ENCODE peak calls at places on chromosomes 12 and 14, in four cellular contexts. One of them, this sample, is unnamed.

GRCh38 chr12:58310828-58311273 is 369.5 kb downstream of the ATP23 start:
- DNase-seq in cardiac muscle cell: peak
- DNase-seq in upper lobe of right lung: no peak
- DNase-seq in AG04450: peak
- DNase-seq in this sample: peak

GRCh38 chr14:104443391-104444158 is 136.0 kb upstream of the C14orf180 start:
- DNase-seq in cardiac muscle cell: no peak
- DNase-seq in upper lobe of right lung: peak
- DNase-seq in AG04450: no peak
- DNase-seq in this sample: no peak

GRCh38 chr12:122986258-122986871 is 5.9 kb downstream of the ARL6IP4 start:
- DNase-seq in cardiac muscle cell: no peak
- DNase-seq in upper lobe of right lung: no peak
- DNase-seq in AG04450: no peak
- DNase-seq in this sample: no peak

GRCh38 chr12:13913371-13913770 is 68.0 kb downstream of the GRIN2B start:
- DNase-seq in cardiac muscle cell: no peak
- DNase-seq in upper lobe of right lung: no peak
- DNase-seq in AG04450: no peak
- DNase-seq in this sample: no peak

GRCh38 chr12:94208433-94208921 is 60.1 kb downstream of the PLXNC1 start:
- DNase-seq in cardiac muscle cell: no peak
- DNase-seq in upper lobe of right lung: no peak
- DNase-seq in AG04450: no peak
- DNase-seq in this sample: no peak

GRCh38 chr14:64804754-64805260 is 74.9 kb downstream of the SPTB start:
- DNase-seq in cardiac muscle cell: no peak
- DNase-seq in upper lobe of right lung: peak
- DNase-seq in AG04450: no peak
- DNase-seq in this sample: no peak

GRCh38 chr14:31419179-31420012 is 954 bp downstream of the HEATR5A start:
- DNase-seq in cardiac muscle cell: peak
- DNase-seq in upper lobe of right lung: no peak
- DNase-seq in AG04450: no peak
- DNase-seq in this sample: no peak

GRCh38 chr12:90074086-90074485 is 365.4 kb upstream of the ATP2B1 start:
- DNase-seq in cardiac muscle cell: no peak
- DNase-seq in upper lobe of right lung: no peak
- DNase-seq in AG04450: no peak
- DNase-seq in this sample: no peak

GRCh38 chr12:9319044-9319841 is 111.0 kb upstream of the PZP start:
- DNase-seq in cardiac muscle cell: no peak
- DNase-seq in upper lobe of right lung: no peak
- DNase-seq in AG04450: no peak
- DNase-seq in this sample: no peak

GRCh38 chr12:93060666-93061413 is 131.7 kb upstream of the EEA1 start:
- DNase-seq in cardiac muscle cell: peak
- DNase-seq in upper lobe of right lung: no peak
- DNase-seq in AG04450: peak
- DNase-seq in this sample: peak

GRCh38 chr12:93060071-93060665 is 131.1 kb upstream of the EEA1 start:
- DNase-seq in cardiac muscle cell: no peak
- DNase-seq in upper lobe of right lung: no peak
- DNase-seq in AG04450: no peak
- DNase-seq in this sample: no peak

GRCh38 chr12:93062100-93062419 is 133.0 kb upstream of the EEA1 start:
- DNase-seq in cardiac muscle cell: no peak
- DNase-seq in upper lobe of right lung: no peak
- DNase-seq in AG04450: no peak
- DNase-seq in this sample: no peak

GRCh38 chr12:93059288-93059687 is 130.2 kb upstream of the EEA1 start:
- DNase-seq in cardiac muscle cell: no peak
- DNase-seq in upper lobe of right lung: no peak
- DNase-seq in AG04450: no peak
- DNase-seq in this sample: no peak

GRCh38 chr12:93061414-93062099 is 132.5 kb upstream of the EEA1 start:
- DNase-seq in cardiac muscle cell: no peak
- DNase-seq in upper lobe of right lung: no peak
- DNase-seq in AG04450: no peak
- DNase-seq in this sample: no peak
- H3K27ac ChIP-seq in cardiac muscle cell: peak
- H3K27ac ChIP-seq in upper lobe of right lung: no peak
- H3K27ac ChIP-seq in AG04450: no peak
- H3K27ac ChIP-seq in this sample: no peak

GRCh38 chr12:131800594-131801135 is 27.5 kb upstream of the MMP17 start:
- DNase-seq in cardiac muscle cell: no peak
- DNase-seq in upper lobe of right lung: no peak
- DNase-seq in AG04450: no peak
- DNase-seq in this sample: no peak
- H3K27ac ChIP-seq in cardiac muscle cell: no peak
- H3K27ac ChIP-seq in upper lobe of right lung: no peak
- H3K27ac ChIP-seq in AG04450: no peak
- H3K27ac ChIP-seq in this sample: no peak

GRCh38 chr14:32938719-32939253 is at the start of gene NPAS3:
- DNase-seq in cardiac muscle cell: peak
- DNase-seq in upper lobe of right lung: no peak
- DNase-seq in AG04450: no peak
- DNase-seq in this sample: no peak

GRCh38 chr14:32941668-32942065 is 3.0 kb downstream of the NPAS3 start:
- DNase-seq in cardiac muscle cell: no peak
- DNase-seq in upper lobe of right lung: no peak
- DNase-seq in AG04450: no peak
- DNase-seq in this sample: peak

GRCh38 chr14:32940066-32940651 is 1.5 kb downstream of the NPAS3 start:
- DNase-seq in cardiac muscle cell: peak
- DNase-seq in upper lobe of right lung: no peak
- DNase-seq in AG04450: no peak
- DNase-seq in this sample: peak

GRCh38 chr14:32940711-32941667 is 2.3 kb downstream of the NPAS3 start:
- DNase-seq in cardiac muscle cell: no peak
- DNase-seq in upper lobe of right lung: no peak
- DNase-seq in AG04450: no peak
- DNase-seq in this sample: no peak

DNA sequence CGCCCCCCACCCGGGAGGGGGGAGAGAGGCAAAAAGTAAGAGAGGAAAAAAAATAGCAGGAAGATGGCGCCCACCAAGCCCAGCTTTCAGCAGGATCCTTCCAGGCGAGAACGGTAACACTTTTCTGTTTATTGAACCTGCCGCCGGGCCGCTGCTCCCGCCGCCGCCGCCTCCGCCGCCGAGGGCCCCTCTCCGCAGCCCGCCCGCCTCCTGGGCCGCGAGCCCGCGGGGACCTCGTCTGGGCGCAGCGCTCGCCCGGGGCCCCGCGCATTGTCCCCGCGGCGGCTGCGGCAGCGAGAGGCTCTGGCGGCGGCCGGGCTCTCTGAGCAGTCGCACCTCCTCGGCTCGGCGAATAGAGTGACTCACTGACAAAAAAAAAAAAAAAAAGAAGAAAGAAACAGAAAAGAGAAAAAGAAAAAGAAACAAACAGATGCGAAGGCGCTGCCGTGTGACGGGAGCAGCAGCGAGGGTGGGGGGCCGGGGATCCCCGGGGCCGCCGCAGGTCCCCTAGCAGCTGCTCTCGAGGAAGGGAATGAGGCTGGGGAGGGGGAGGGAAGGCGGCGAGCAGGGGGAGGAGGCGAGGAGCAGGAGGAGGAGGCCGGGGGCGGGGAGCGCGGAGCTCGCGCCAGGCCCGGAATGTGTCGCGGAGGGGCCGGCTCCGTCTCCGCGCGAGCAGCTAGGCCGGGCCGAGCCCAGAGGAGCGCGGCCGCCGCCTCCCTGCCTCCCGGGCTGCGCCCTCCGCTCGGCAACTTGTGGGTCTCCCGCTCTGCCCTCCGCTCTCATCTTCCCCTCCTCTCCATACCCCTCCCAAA is 781 bp downstream of the NPAS3 start:
- DNase-seq in cardiac muscle cell: peak
- DNase-seq in upper lobe of right lung: peak
- DNase-seq in AG04450: no peak
- DNase-seq in this sample: peak
- H3K27ac ChIP-seq in cardiac muscle cell: no peak
- H3K27ac ChIP-seq in upper lobe of right lung: peak
- H3K27ac ChIP-seq in AG04450: no peak
- H3K27ac ChIP-seq in this sample: peak

GRCh38 chr12:100920493-100920892 is 125.9 kb downstream of the ANO4 start:
- DNase-seq in cardiac muscle cell: no peak
- DNase-seq in upper lobe of right lung: no peak
- DNase-seq in AG04450: no peak
- DNase-seq in this sample: no peak
- H3K27ac ChIP-seq in cardiac muscle cell: no peak
- H3K27ac ChIP-seq in upper lobe of right lung: no peak
- H3K27ac ChIP-seq in AG04450: no peak
- H3K27ac ChIP-seq in this sample: no peak

GRCh38 chr12:12507121-12507520 is 55.5 kb downstream of the DUSP16 start:
- DNase-seq in cardiac muscle cell: no peak
- DNase-seq in upper lobe of right lung: no peak
- DNase-seq in AG04450: no peak
- DNase-seq in this sample: no peak
- H3K27ac ChIP-seq in cardiac muscle cell: peak
- H3K27ac ChIP-seq in upper lobe of right lung: peak
- H3K27ac ChIP-seq in AG04450: no peak
- H3K27ac ChIP-seq in this sample: no peak

GRCh38 chr12:104669851-104670337 is 213.1 kb downstream of the CHST11 start:
- DNase-seq in cardiac muscle cell: peak
- DNase-seq in upper lobe of right lung: peak
- DNase-seq in AG04450: no peak
- DNase-seq in this sample: peak
- H3K27ac ChIP-seq in cardiac muscle cell: peak
- H3K27ac ChIP-seq in upper lobe of right lung: peak
- H3K27ac ChIP-seq in AG04450: no peak
- H3K27ac ChIP-seq in this sample: peak

GRCh38 chr14:68936476-68936875 is 42.6 kb downstream of the ACTN1 start:
- DNase-seq in cardiac muscle cell: peak
- DNase-seq in upper lobe of right lung: no peak
- DNase-seq in AG04450: no peak
- DNase-seq in this sample: no peak

GRCh38 chr14:68932219-68932618 is 46.9 kb downstream of the ACTN1 start:
- DNase-seq in cardiac muscle cell: no peak
- DNase-seq in upper lobe of right lung: no peak
- DNase-seq in AG04450: peak
- DNase-seq in this sample: no peak

GRCh38 chr14:68935761-68936209 is 43.3 kb downstream of the ACTN1 start:
- DNase-seq in cardiac muscle cell: peak
- DNase-seq in upper lobe of right lung: no peak
- DNase-seq in AG04450: no peak
- DNase-seq in this sample: no peak

GRCh38 chr14:68932686-68933085 is 46.4 kb downstream of the ACTN1 start:
- DNase-seq in cardiac muscle cell: no peak
- DNase-seq in upper lobe of right lung: no peak
- DNase-seq in AG04450: no peak
- DNase-seq in this sample: no peak

GRCh38 chr14:68934034-68934433 is 45.1 kb downstream of the ACTN1 start:
- DNase-seq in cardiac muscle cell: no peak
- DNase-seq in upper lobe of right lung: no peak
- DNase-seq in AG04450: no peak
- DNase-seq in this sample: no peak
- H3K27ac ChIP-seq in cardiac muscle cell: no peak
- H3K27ac ChIP-seq in upper lobe of right lung: peak
- H3K27ac ChIP-seq in AG04450: peak
- H3K27ac ChIP-seq in this sample: no peak

DNA sequence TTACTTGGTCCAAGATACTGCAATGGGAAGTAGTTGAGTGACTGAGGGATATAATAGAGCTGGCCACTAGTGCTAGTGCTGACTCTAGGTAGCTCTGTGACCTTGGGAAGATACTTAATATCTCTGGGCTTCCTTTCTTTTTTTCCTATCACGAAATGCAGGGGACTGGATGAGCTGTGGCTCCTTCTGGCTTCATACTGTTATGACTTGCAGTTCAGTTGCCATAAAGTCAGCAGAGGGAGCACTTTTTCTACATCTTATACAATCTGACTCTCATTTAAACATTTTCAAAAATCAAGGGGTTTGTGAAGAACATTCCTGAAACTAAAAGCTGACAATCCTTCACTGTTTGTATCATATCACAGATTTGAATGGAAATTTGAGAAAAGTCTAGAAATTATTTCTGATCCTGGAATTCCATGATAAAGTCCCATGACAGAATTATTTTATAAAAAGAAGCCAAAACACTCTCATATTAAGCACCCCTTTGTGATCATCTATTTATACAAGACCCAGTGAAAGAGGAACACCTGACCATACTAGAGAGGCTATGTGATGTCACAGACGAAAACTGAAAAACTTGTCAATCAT is 5.4 kb downstream of the BHLHE41 start:
- DNase-seq in cardiac muscle cell: peak
- DNase-seq in upper lobe of right lung: no peak
- DNase-seq in AG04450: no peak
- DNase-seq in this sample: no peak
- H3K27ac ChIP-seq in cardiac muscle cell: no peak
- H3K27ac ChIP-seq in upper lobe of right lung: peak
- H3K27ac ChIP-seq in AG04450: no peak
- H3K27ac ChIP-seq in this sample: no peak

DNA sequence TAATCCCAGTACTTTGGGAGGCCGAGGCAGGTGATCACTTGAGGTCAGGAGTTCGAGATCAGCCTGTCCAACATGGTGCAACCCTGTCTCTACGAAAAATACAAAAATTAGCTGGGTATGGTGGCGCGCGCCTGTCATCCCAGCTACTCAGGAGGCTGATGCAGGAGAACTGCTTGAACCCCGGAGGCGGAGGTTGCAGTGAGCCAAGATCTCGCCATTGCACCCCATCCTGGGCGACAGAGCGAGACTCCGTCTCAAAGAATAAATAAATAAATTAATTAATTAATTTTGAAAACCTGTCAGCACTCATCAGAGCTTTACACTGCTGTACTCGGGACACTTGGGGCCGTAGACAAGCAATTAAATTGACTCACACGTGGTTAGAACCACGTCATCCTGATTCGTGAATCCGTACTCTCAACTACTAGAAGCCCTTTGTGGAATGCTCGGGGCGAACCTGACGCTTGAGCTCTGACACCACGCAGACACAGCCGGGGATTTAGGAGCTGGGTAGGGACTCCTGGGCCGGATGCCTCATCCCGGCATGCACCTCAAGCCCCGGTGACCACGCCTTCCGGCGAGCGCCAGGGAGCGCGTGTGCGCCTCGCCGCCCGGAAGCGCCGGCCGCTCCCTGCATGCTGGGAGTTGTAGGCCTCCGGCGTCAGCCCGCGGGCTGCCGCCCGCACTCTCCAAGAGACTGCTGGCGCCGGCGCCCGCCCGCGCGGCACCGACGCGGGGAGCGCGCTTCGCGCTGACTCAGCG is at the start of gene XPOT:
- DNase-seq in cardiac muscle cell: peak
- DNase-seq in upper lobe of right lung: peak
- DNase-seq in AG04450: peak
- DNase-seq in this sample: peak
- H3K27ac ChIP-seq in cardiac muscle cell: peak
- H3K27ac ChIP-seq in upper lobe of right lung: peak
- H3K27ac ChIP-seq in AG04450: peak
- H3K27ac ChIP-seq in this sample: peak

This sample was measured in SJCRH30.